ENCODE peak calls at places on chromosomes 16 and 17, in seven cellular contexts. G is CD8-positive, alpha-beta T cell; O is lower lobe of right lung; N is GM12865; U is left lung; M is pancreas; J is tibial artery. V is an unnamed sample.

GRCh38 chr17:60139438-60140285 is 10.1 kb upstream of the CA4 start:
- DNase-seq in G (peak), O (peak), N (peak), U (peak), M (peak), J (no peak), V (no peak)

GRCh38 chr16:25523183-25523582 is 168.6 kb upstream of the HS3ST4 start:
- DNase-seq in G (no peak), O (no peak), N (no peak), U (no peak), M (no peak), J (no peak), V (no peak)

GRCh38 chr16:75026892-75027391 is 28.1 kb downstream of the ZNRF1 start:
- DNase-seq in G (no peak), O (no peak), N (no peak), U (no peak), M (no peak), J (no peak), V (no peak)

GRCh38 chr17:66354981-66355380 is 52.6 kb downstream of the PRKCA start:
- DNase-seq in G (no peak), O (no peak), N (no peak), U (no peak), M (no peak), J (no peak), V (peak)

GRCh38 chr17:19705771-19706770 is 10.3 kb downstream of the SLC47A2 start:
- DNase-seq in G (no peak), O (no peak), N (no peak), U (peak), M (no peak), J (no peak), V (no peak)

GRCh38 chr16:62832214-62832613 is 796.0 kb upstream of the CDH8 start:
- DNase-seq in G (no peak), O (no peak), N (no peak), U (no peak), M (no peak), J (no peak), V (no peak)

GRCh38 chr16:81238296-81239011 is at the start of gene BCO1:
- DNase-seq in G (no peak), O (no peak), N (no peak), U (no peak), M (peak), J (no peak), V (peak)

GRCh38 chr16:81902025-81902424 is 109.2 kb downstream of the SDR42E1 start:
- DNase-seq in G (no peak), O (no peak), N (no peak), U (no peak), M (no peak), J (no peak), V (no peak)

GRCh38 chr16:46768809-46769208 is 20.7 kb upstream of the MYLK3 start:
- DNase-seq in G (no peak), O (no peak), N (no peak), U (no peak), M (no peak), J (no peak), V (no peak)

GRCh38 chr17:79388556-79389295 is 222.1 kb downstream of the RBFOX3 start:
- DNase-seq in G (no peak), O (peak), N (peak), U (no peak), M (peak), J (no peak), V (no peak)

GRCh38 chr16:31253642-31254045 is 6.1 kb upstream of the ITGAM start:
- DNase-seq in G (no peak), O (peak), N (peak), U (peak), M (no peak), J (no peak), V (no peak)

GRCh38 chr17:58335779-58336455 is 7.3 kb upstream of the TSPOAP1 start:
- DNase-seq in G (peak), O (peak), N (peak), U (no peak), M (no peak), J (no peak), V (no peak)

GRCh38 chr17:28928061-28928460 is 23.3 kb downstream of the PHF12 start:
- DNase-seq in G (peak), O (no peak), N (peak), U (no peak), M (no peak), J (no peak), V (no peak)

GRCh38 chr17:77503293-77503655 is 362.5 kb downstream of the SEC14L1 start:
- DNase-seq in G (no peak), O (no peak), N (no peak), U (no peak), M (no peak), J (peak), V (no peak)

GRCh38 chr17:4920351-4921048 is 11.6 kb upstream of the GP1BA start:
- DNase-seq in G (no peak), O (peak), N (no peak), U (peak), M (no peak), J (no peak), V (no peak)

GRCh38 chr17:36072431-36073121 is 8.5 kb downstream of the CCL18 start:
- DNase-seq in G (peak), O (peak), N (peak), U (peak), M (peak), J (no peak), V (no peak)

GRCh38 chr17:75743625-75744206 is 21.3 kb downstream of the GALK1 start:
- DNase-seq in G (no peak), O (no peak), N (no peak), U (no peak), M (no peak), J (no peak), V (no peak)

GRCh38 chr16:8937803-8938202 is 25.9 kb downstream of the USP7 start:
- DNase-seq in G (no peak), O (no peak), N (no peak), U (no peak), M (no peak), J (no peak), V (no peak)

GRCh38 chr16:68448360-68448970 is at the start of gene SMPD3:
- DNase-seq in G (peak), O (peak), N (peak), U (peak), M (peak), J (peak), V (peak)

GRCh38 chr16:81971853-81972252 is 39.4 kb downstream of the SDR42E1 start:
- DNase-seq in G (no peak), O (no peak), N (no peak), U (no peak), M (no peak), J (no peak), V (no peak)

GRCh38 chr17:61335845-61336655 is 63.6 kb upstream of the TBX2 start:
- DNase-seq in G (no peak), O (no peak), N (no peak), U (no peak), M (peak), J (no peak), V (peak)

GRCh38 chr17:48559609-48560451 is 14.9 kb upstream of the HOXB2 start:
- DNase-seq in G (no peak), O (no peak), N (no peak), U (no peak), M (no peak), J (no peak), V (no peak)
- TF ChIP-seq CTCF in G (no peak), O (no peak), N (no peak), U (no peak), M (no peak), J (no peak), V (no peak)

GRCh38 chr16:69859105-69859969 is 91.8 kb upstream of the CLEC18A start:
- DNase-seq in G (peak), O (no peak), N (peak), U (no peak), M (peak), J (no peak), V (no peak)
- TF ChIP-seq CTCF in G (no peak), O (peak), N (peak), U (no peak), M (no peak), J (peak), V (peak)

GRCh38 chr16:19851476-19851875 is 33.2 kb downstream of the GPRC5B start:
- DNase-seq in G (no peak), O (no peak), N (no peak), U (no peak), M (no peak), J (no peak), V (no peak)
- TF ChIP-seq CTCF in G (no peak), O (no peak), N (no peak), U (no peak), M (no peak), J (no peak), V (no peak)

DNA sequence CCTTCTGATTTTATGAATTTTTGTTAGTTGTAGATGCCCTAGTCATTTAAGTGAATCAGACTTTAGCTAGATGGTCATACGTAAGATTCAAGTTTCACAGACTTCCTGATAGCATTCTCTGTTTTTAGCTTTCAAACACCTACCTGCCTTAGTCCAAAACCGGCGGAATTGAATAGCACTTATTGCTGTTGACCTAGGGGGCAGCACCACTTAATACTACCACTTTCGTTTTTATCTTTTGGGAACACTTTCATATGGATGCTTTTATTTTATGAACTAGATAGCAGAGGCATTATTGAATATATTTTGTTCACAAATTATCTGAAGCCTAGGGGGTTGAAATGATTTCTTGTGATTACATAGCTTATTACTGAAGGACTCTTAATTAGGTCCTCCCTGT is 31.5 kb downstream of the TADA2A start:
- DNase-seq in G (no peak), O (no peak), N (no peak), U (no peak), M (no peak), J (no peak), V (no peak)
- TF ChIP-seq CTCF in G (no peak), O (no peak), N (no peak), U (no peak), M (no peak), J (no peak), V (peak)

GRCh38 chr16:19680972-19681371 is 37.1 kb downstream of the KNOP1 start:
- DNase-seq in G (no peak), O (no peak), N (no peak), U (no peak), M (no peak), J (peak), V (no peak)
- TF ChIP-seq CTCF in G (no peak), O (no peak), N (no peak), U (no peak), M (no peak), J (no peak), V (peak)

GRCh38 chr17:34306466-34306865 is 12.8 kb upstream of the CCL8 start:
- DNase-seq in G (no peak), O (no peak), N (no peak), U (no peak), M (peak), J (no peak), V (peak)
- TF ChIP-seq CTCF in G (no peak), O (peak), N (no peak), U (peak), M (no peak), J (peak), V (peak)

GRCh38 chr17:17515921-17516295 is 19.7 kb upstream of the RASD1 start:
- DNase-seq in G (no peak), O (no peak), N (no peak), U (peak), M (no peak), J (no peak), V (no peak)

GRCh38 chr17:17513626-17514025 is 17.4 kb upstream of the RASD1 start:
- DNase-seq in G (no peak), O (peak), N (no peak), U (peak), M (no peak), J (no peak), V (no peak)

GRCh38 chr17:17516315-17516930 is 20.2 kb upstream of the RASD1 start:
- DNase-seq in G (no peak), O (no peak), N (no peak), U (peak), M (no peak), J (no peak), V (no peak)

GRCh38 chr17:17514361-17514992 is 18.3 kb upstream of the RASD1 start:
- DNase-seq in G (no peak), O (no peak), N (no peak), U (peak), M (no peak), J (no peak), V (no peak)

DNA sequence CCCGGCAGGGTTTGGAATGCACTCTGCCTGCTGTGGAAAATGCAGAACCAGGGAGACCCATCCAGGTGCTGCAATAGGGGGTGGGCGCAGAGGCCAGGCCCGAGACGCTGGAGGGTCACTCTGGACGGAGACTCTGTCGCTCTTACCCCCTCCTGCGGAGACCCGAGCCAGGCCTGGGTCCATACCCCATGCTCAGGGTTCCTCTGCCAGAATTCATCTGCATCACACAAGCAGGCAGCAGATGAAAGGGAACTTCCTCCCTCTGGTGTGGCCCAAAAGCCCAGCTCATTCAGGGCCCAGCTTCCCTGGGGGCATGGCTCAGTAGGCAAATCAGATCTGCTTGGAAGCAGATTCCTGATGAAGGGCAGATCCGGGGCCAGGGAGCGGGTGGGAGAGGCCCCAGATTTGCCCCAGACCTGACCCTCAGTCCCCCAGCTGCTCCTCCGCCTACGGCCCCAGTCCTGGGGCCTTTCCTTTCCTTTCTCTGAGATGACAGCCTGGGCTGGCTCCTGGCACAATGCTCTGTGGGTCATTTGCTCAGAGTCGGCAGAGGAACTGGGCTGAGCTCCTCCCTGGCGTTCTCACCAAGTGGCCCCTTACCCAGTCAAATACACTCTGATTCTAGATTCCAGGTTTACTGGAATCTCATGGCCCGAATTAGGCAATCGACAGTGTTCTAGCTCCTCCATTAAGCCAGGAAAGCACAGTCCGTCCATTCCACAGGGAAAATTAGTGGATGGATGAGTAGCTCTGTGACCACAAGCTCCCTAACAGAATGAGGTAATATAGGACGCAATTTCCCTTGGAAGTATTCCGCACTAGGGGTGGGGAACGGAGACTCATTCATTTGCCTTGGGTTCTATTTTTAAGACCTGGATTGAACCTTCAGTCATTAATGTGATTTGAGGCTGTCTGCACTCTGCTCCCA is 19.1 kb upstream of the RASD1 start:
- DNase-seq in G (no peak), O (no peak), N (no peak), U (peak), M (no peak), J (no peak), V (no peak)
- TF ChIP-seq CTCF in G (no peak), O (no peak), N (no peak), U (no peak), M (no peak), J (no peak), V (no peak)

GRCh38 chr17:81552244-81553017 is at the start of gene FAAP100:
- DNase-seq in G (peak), O (peak), N (peak), U (peak), M (peak), J (peak), V (no peak)
- TF ChIP-seq CTCF in G (no peak), O (no peak), N (no peak), U (no peak), M (no peak), J (no peak), V (no peak)

GRCh38 chr16:84724619-84725307 is 25.0 kb downstream of the USP10 start:
- DNase-seq in G (no peak), O (no peak), N (peak), U (no peak), M (no peak), J (no peak), V (no peak)
- TF ChIP-seq CTCF in G (no peak), O (no peak), N (no peak), U (no peak), M (no peak), J (no peak), V (no peak)